ENCODE peak calls at places on chromosomes 4 and X, in four cellular contexts. One of them, this sample, is unnamed.

GRCh38 chrX:120419465-120419864 is 49.6 kb downstream of the LAMP2 start:
- DNase-seq in RWPE2: no peak
- DNase-seq in pancreas: no peak
- DNase-seq in SK-N-SH: no peak
- DNase-seq in this sample: no peak

GRCh38 chr4:74537459-74537858 is 92.5 kb downstream of the AREG start:
- DNase-seq in RWPE2: no peak
- DNase-seq in pancreas: no peak
- DNase-seq in SK-N-SH: no peak
- DNase-seq in this sample: no peak

GRCh38 chrX:10685923-10686595 is 65.7 kb upstream of the MID1 start:
- DNase-seq in RWPE2: no peak
- DNase-seq in pancreas: no peak
- DNase-seq in SK-N-SH: no peak
- DNase-seq in this sample: no peak

GRCh38 chr4:110622841-110623709 is at the start of gene PITX2:
- DNase-seq in RWPE2: peak; percentile 86
- DNase-seq in pancreas: no peak
- DNase-seq in SK-N-SH: peak; percentile 89
- DNase-seq in this sample: peak; percentile 97

GRCh38 chr4:52996261-52997131 is 134.4 kb downstream of the RASL11B start:
- DNase-seq in RWPE2: no peak
- DNase-seq in pancreas: no peak
- DNase-seq in SK-N-SH: peak; percentile 71
- DNase-seq in this sample: no peak

GRCh38 chr4:172758586-172759340 is 409.8 kb upstream of the GALNT7 start:
- DNase-seq in RWPE2: no peak
- DNase-seq in pancreas: no peak
- DNase-seq in SK-N-SH: no peak
- DNase-seq in this sample: no peak

GRCh38 chr4:187236491-187236890 is 512.8 kb upstream of the FAT1 start:
- DNase-seq in RWPE2: no peak
- DNase-seq in pancreas: no peak
- DNase-seq in SK-N-SH: no peak
- DNase-seq in this sample: no peak

GRCh38 chr4:35493977-35494376 is 750.3 kb downstream of the ARAP2 start:
- DNase-seq in RWPE2: no peak
- DNase-seq in pancreas: no peak
- DNase-seq in SK-N-SH: no peak
- DNase-seq in this sample: no peak

GRCh38 chrX:70434914-70435586 is 9.6 kb upstream of the DLG3 start:
- DNase-seq in RWPE2: no peak
- DNase-seq in pancreas: no peak
- DNase-seq in SK-N-SH: no peak
- DNase-seq in this sample: no peak

GRCh38 chr4:31022702-31023101 is 302.5 kb downstream of the PCDH7 start:
- DNase-seq in RWPE2: no peak
- DNase-seq in pancreas: no peak
- DNase-seq in SK-N-SH: no peak
- DNase-seq in this sample: no peak

GRCh38 chr4:183936047-183936446 is 30.9 kb downstream of the STOX2 start:
- DNase-seq in RWPE2: no peak
- DNase-seq in pancreas: no peak
- DNase-seq in SK-N-SH: no peak
- DNase-seq in this sample: no peak

GRCh38 chr4:73653695-73654106 is 33.5 kb upstream of the RASSF6 start:
- DNase-seq in RWPE2: no peak
- DNase-seq in pancreas: peak; percentile 72
- DNase-seq in SK-N-SH: peak; percentile 38
- DNase-seq in this sample: no peak

GRCh38 chr4:6092131-6092530 is 73.9 kb upstream of the C4orf50 start:
- DNase-seq in RWPE2: no peak
- DNase-seq in pancreas: no peak
- DNase-seq in SK-N-SH: no peak
- DNase-seq in this sample: peak; percentile 21

GRCh38 chrX:13622565-13622964 is 30.4 kb upstream of the TCEANC start:
- DNase-seq in RWPE2: no peak
- DNase-seq in pancreas: no peak
- DNase-seq in SK-N-SH: no peak
- DNase-seq in this sample: no peak

GRCh38 chrX:68876731-68877130 is 47.9 kb downstream of the EFNB1 start:
- DNase-seq in RWPE2: no peak
- DNase-seq in pancreas: no peak
- DNase-seq in SK-N-SH: no peak
- DNase-seq in this sample: no peak

GRCh38 chrX:132181364-132181763 is 37.9 kb downstream of the RAP2C start:
- DNase-seq in RWPE2: peak; percentile 23
- DNase-seq in pancreas: peak; percentile 47
- DNase-seq in SK-N-SH: no peak
- DNase-seq in this sample: peak; percentile 65

GRCh38 chr4:169030575-169030982 is 20.5 kb upstream of the CBR4 start:
- DNase-seq in RWPE2: no peak
- DNase-seq in pancreas: no peak
- DNase-seq in SK-N-SH: no peak
- DNase-seq in this sample: no peak

GRCh38 chrX:39981946-39982345 is 115.8 kb downstream of the BCOR start:
- DNase-seq in RWPE2: no peak
- DNase-seq in pancreas: no peak
- DNase-seq in SK-N-SH: no peak
- DNase-seq in this sample: no peak

GRCh38 chr4:20565075-20565721 is 135.1 kb upstream of the PACRGL start:
- DNase-seq in RWPE2: no peak
- DNase-seq in pancreas: no peak
- DNase-seq in SK-N-SH: no peak
- DNase-seq in this sample: no peak

GRCh38 chrX:116272328-116272727 is 101.8 kb downstream of the AGTR2 start:
- DNase-seq in RWPE2: peak; percentile 61
- DNase-seq in pancreas: no peak
- DNase-seq in SK-N-SH: no peak
- DNase-seq in this sample: no peak

GRCh38 chr4:184688447-184688846 is 38.9 kb downstream of the PRIMPOL start:
- DNase-seq in RWPE2: peak; percentile 93
- DNase-seq in pancreas: no peak
- DNase-seq in SK-N-SH: no peak
- DNase-seq in this sample: no peak

GRCh38 chr4:35926753-35927152 is 317.6 kb downstream of the ARAP2 start:
- DNase-seq in RWPE2: no peak
- DNase-seq in pancreas: no peak
- DNase-seq in SK-N-SH: no peak
- DNase-seq in this sample: no peak

GRCh38 chrX:8404443-8404842 is 60.2 kb upstream of the VCX3B start:
- DNase-seq in RWPE2: no peak
- DNase-seq in pancreas: no peak
- DNase-seq in SK-N-SH: no peak
- DNase-seq in this sample: no peak

GRCh38 chrX:14916017-14916674 is 42.9 kb downstream of the MOSPD2 start:
- DNase-seq in RWPE2: no peak
- DNase-seq in pancreas: no peak
- DNase-seq in SK-N-SH: no peak
- DNase-seq in this sample: no peak

GRCh38 chr4:109174224-109174953 is 128.1 kb downstream of the COL25A1 start:
- DNase-seq in RWPE2: no peak
- DNase-seq in pancreas: no peak
- DNase-seq in SK-N-SH: no peak
- DNase-seq in this sample: no peak

GRCh38 chr4:188714907-188715306 is 575.7 kb downstream of the TRIML1 start:
- DNase-seq in RWPE2: no peak
- DNase-seq in pancreas: no peak
- DNase-seq in SK-N-SH: no peak
- DNase-seq in this sample: no peak

GRCh38 chr4:156298230-156298629 is 344.6 kb upstream of the CTSO start:
- DNase-seq in RWPE2: no peak
- DNase-seq in pancreas: no peak
- DNase-seq in SK-N-SH: no peak
- DNase-seq in this sample: no peak

GRCh38 chr4:6248394-6248793 is 21.3 kb upstream of the WFS1 start:
- DNase-seq in RWPE2: no peak
- DNase-seq in pancreas: no peak
- DNase-seq in SK-N-SH: no peak
- DNase-seq in this sample: no peak

GRCh38 chrX:47683171-47684145 is 24.5 kb upstream of the UXT start:
- DNase-seq in RWPE2: no peak
- DNase-seq in pancreas: no peak
- DNase-seq in SK-N-SH: no peak
- DNase-seq in this sample: no peak

GRCh38 chr4:22170353-22170752 is 221.8 kb upstream of the KCNIP4 start:
- DNase-seq in RWPE2: no peak
- DNase-seq in pancreas: no peak
- DNase-seq in SK-N-SH: no peak
- DNase-seq in this sample: no peak

GRCh38 chr4:150070464-150071170 is 7.6 kb upstream of the DCLK2 start:
- DNase-seq in RWPE2: no peak
- DNase-seq in pancreas: no peak
- DNase-seq in SK-N-SH: no peak
- DNase-seq in this sample: no peak

GRCh38 chr4:169268951-169269781 is 1.6 kb downstream of the SH3RF1 start:
- DNase-seq in RWPE2: no peak
- DNase-seq in pancreas: no peak
- DNase-seq in SK-N-SH: no peak
- DNase-seq in this sample: no peak

GRCh38 chrX:103685396-103685795 is 1.1 kb downstream of the MORF4L2 start:
- DNase-seq in RWPE2: no peak
- DNase-seq in pancreas: no peak
- DNase-seq in SK-N-SH: peak; percentile 28
- DNase-seq in this sample: no peak

GRCh38 chr4:170248576-170248975 is 158.8 kb upstream of the AADAT start:
- DNase-seq in RWPE2: no peak
- DNase-seq in pancreas: no peak
- DNase-seq in SK-N-SH: no peak
- DNase-seq in this sample: no peak

GRCh38 chrX:34638116-34638515 is 19.0 kb downstream of the TMEM47 start:
- DNase-seq in RWPE2: no peak
- DNase-seq in pancreas: no peak
- DNase-seq in SK-N-SH: peak; percentile 7
- DNase-seq in this sample: no peak

GRCh38 chr4:108060164-108060563 is 70.5 kb downstream of the HADH start:
- DNase-seq in RWPE2: no peak
- DNase-seq in pancreas: no peak
- DNase-seq in SK-N-SH: peak; percentile 54
- DNase-seq in this sample: no peak

GRCh38 chr4:14855719-14856075 is 146.6 kb upstream of the CPEB2 start:
- DNase-seq in RWPE2: no peak
- DNase-seq in pancreas: no peak
- DNase-seq in SK-N-SH: no peak
- DNase-seq in this sample: no peak
- H3K9me3 ChIP-seq in RWPE2: no peaks in the 10 kb centered on the region
- H3K9me3 ChIP-seq in pancreas: no peaks in the 10 kb centered on the region
- H3K9me3 ChIP-seq in SK-N-SH: no peaks in the 10 kb centered on the region
- H3K9me3 ChIP-seq in this sample: no peaks in the 10 kb centered on the region

DNA sequence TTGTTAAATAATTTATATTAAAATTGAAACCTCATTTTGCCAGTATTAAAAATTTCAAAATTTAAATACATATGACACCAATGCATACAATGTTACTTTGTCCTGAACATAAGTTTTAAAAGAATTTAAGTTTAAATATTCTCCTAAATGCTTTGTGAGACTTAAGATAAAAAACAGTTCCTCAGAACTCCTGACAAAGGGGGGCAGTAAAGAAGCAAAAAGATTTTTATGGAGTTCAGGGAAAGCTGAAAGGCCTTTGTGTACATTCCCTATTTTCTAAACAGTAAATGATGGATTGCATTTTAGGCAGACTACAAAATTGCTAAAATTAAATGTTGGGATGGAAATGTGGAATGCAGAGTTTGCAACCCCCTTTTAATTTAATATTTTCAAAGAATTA is 81.8 kb downstream of the SNCA start:
- DNase-seq in RWPE2: no peak
- DNase-seq in pancreas: no peak
- DNase-seq in SK-N-SH: no peak
- DNase-seq in this sample: no peak
- TF ChIP-seq CTCF in RWPE2: no peak
- TF ChIP-seq CTCF in pancreas: no peak
- TF ChIP-seq CTCF in SK-N-SH: peak; percentile 47
- TF ChIP-seq CTCF in this sample: no peak

DNA sequence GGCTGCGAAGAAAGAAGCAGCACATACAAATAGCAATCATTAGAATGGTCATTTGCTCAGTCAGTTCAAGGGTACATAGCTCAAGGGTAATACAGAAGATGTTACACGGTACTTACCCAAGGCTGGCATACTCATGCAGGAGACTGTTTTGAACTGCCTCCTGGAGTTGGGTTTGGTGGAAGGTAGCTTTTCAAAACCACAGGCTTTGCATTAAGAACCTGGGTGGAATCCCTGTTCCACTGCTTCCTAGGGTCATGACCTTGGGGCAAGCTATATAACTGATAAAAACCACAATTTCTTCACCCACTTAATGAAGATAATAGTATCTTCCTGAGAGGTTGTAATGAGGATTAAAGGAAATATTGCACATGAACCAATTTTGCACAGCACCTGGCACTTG is 36.5 kb downstream of the TBC1D9 start:
- DNase-seq in RWPE2: no peak
- DNase-seq in pancreas: no peak
- DNase-seq in SK-N-SH: no peak
- DNase-seq in this sample: no peak
- H3K9me3 ChIP-seq in RWPE2: no peaks in the 10 kb centered on the region
- H3K9me3 ChIP-seq in pancreas: no peaks in the 10 kb centered on the region
- H3K9me3 ChIP-seq in SK-N-SH: no peaks in the 10 kb centered on the region
- H3K9me3 ChIP-seq in this sample: no peaks in the 10 kb centered on the region

DNA sequence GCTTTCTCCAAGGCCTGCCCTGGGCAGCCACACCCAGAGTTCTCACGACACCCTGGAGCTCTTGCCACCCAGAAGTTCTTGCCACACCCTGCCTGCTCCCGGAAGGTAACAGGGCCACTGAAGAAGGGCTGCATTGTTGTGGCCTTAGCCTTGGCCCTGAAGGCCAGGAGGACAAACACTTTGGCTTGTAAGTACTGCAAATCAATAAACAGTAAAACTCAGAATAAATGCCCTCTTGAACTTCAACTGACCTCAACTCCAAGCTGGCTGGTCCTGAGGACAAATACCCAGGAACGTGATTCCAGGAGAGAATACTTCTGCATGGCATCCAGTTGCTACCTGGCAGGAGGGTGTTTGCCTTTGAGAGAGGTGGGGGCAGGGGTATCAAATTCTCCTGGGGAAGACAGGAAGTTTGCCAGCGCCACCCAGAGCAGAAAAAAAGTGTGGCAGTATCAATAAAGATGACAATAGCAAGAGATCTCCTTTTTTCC is 54.1 kb downstream of the TLR10 start:
- DNase-seq in RWPE2: no peak
- DNase-seq in pancreas: peak; percentile 34
- DNase-seq in SK-N-SH: no peak
- DNase-seq in this sample: no peak
- TF ChIP-seq CTCF in RWPE2: peak; percentile 31
- TF ChIP-seq CTCF in pancreas: no peak
- TF ChIP-seq CTCF in SK-N-SH: no peak
- TF ChIP-seq CTCF in this sample: no peak

This sample was measured in suprapubic skin.